ENCODE peak calls at places on chromosomes 12 and 14, in four cellular contexts. L, V, E and P are unnamed samples.

GRCh38 chr12:44299524-44299923 is 463.6 kb downstream of the TMEM117 start:
- DNase-seq in L (no peak), E (no peak), V (no peak), P (no peak)

GRCh38 chr12:81542065-81542464 is 217.1 kb downstream of the PPFIA2 start:
- DNase-seq in E (no peak), V (no peak), L (no peak), P (no peak)

GRCh38 chr12:19546611-19547162 is 107.4 kb downstream of the AEBP2 start:
- DNase-seq in V (no peak), L (no peak), E (peak; percentile 86), P (no peak)

GRCh38 chr12:102144221-102144620 is 24.2 kb downstream of the PARPBP start:
- DNase-seq in E (peak; percentile 8), V (no peak), L (no peak), P (no peak)

GRCh38 chr12:76337583-76337982 is 10.6 kb downstream of the BBS10 start:
- DNase-seq in V (no peak), E (peak; percentile 82), L (no peak), P (no peak)

GRCh38 chr14:50832935-50833607 is 2.1 kb upstream of the NIN start:
- DNase-seq in V (no peak), E (peak; percentile 29), L (no peak), P (no peak)

GRCh38 chr14:68283378-68284123 is 464.0 kb downstream of the RAD51B start:
- DNase-seq in L (peak; percentile 21), E (peak; percentile 46), V (no peak), P (peak; percentile 37)

GRCh38 chr14:95021588-95021987 is 135.7 kb downstream of the DICER1 start:
- DNase-seq in V (no peak), L (no peak), E (no peak), P (no peak)

GRCh38 chr12:69875416-69875815 is 50.4 kb downstream of the MYRFL start:
- DNase-seq in V (no peak), E (no peak), L (no peak), P (no peak)

GRCh38 chr12:31849090-31849687 is 110.0 kb upstream of the RESF1 start:
- DNase-seq in E (no peak), L (no peak), V (no peak), P (no peak)

GRCh38 chr14:43204816-43205215 is 1302.3 kb downstream of the FSCB start:
- DNase-seq in V (no peak), E (no peak), L (no peak), P (no peak)

GRCh38 chr12:25276199-25276937 is 25.6 kb upstream of the KRAS start:
- DNase-seq in V (peak; percentile 15), L (peak; percentile 64), E (peak; percentile 79), P (peak; percentile 79)

GRCh38 chr14:92121207-92121669 is 268 bp downstream of the NDUFB1 start:
- DNase-seq in L (no peak), E (peak; percentile 51), V (peak; percentile 21), P (no peak)

GRCh38 chr14:105148604-105149145 is 19.9 kb downstream of the JAG2 start:
- DNase-seq in E (no peak), L (no peak), V (no peak), P (no peak)

GRCh38 chr14:88354358-88354757 is 31.1 kb upstream of the SPATA7 start:
- DNase-seq in E (no peak), V (no peak), L (no peak), P (no peak)

GRCh38 chr14:31435276-31435675 is 14.9 kb upstream of the HEATR5A start:
- DNase-seq in L (no peak), E (peak; percentile 84), V (no peak), P (no peak)